ENCODE peak calls at places on chromosome 18, in five cellular contexts. C is heart left ventricle, P is coronary artery, Q is AG04450, I is A549. F is an unnamed sample.

GRCh38 chr18:40692871-40693270 is 1262.2 kb upstream of the PIK3C3 start:
- DNase-seq in C (no peak), P (no peak), Q (no peak), I (no peak), F (no peak)

GRCh38 chr18:33924576-33924975 is 300.1 kb downstream of the NOL4 start:
- DNase-seq in C (no peak), P (no peak), Q (no peak), I (no peak), F (no peak)

GRCh38 chr18:57827646-57828045 is 24.5 kb upstream of the ATP8B1 start:
- DNase-seq in C (no peak), P (no peak), Q (no peak), I (no peak), F (no peak)

GRCh38 chr18:58452392-58453166 is 176.3 kb downstream of the ALPK2 start:
- DNase-seq in C (no peak), P (no peak), Q (no peak), I (no peak), F (no peak)

GRCh38 chr18:3383381-3383915 is 66.5 kb upstream of the TGIF1 start:
- DNase-seq in C (no peak), P (no peak), Q (no peak), I (peak; percentile 80), F (no peak)

GRCh38 chr18:10856146-10856545 is 293.2 kb downstream of the PIEZO2 start:
- DNase-seq in C (no peak), P (no peak), Q (no peak), I (no peak), F (peak; percentile 84)

GRCh38 chr18:12038661-12039417 is 54.8 kb upstream of the ANKRD62 start:
- DNase-seq in C (peak; percentile 89), P (peak; percentile 89), Q (peak; percentile 41), I (peak; percentile 84), F (no peak)

GRCh38 chr18:42192251-42193248 is 237.5 kb downstream of the PIK3C3 start:
- DNase-seq in C (no peak), P (no peak), Q (no peak), I (peak; percentile 66), F (no peak)

GRCh38 chr18:21826196-21826595 is 85.6 kb downstream of the MIB1 start:
- DNase-seq in C (no peak), P (no peak), Q (peak; percentile 1), I (no peak), F (peak; percentile 31)

GRCh38 chr18:24019641-24020331 is 5.2 kb downstream of the TTC39C start:
- DNase-seq in C (no peak), P (no peak), Q (no peak), I (no peak), F (no peak)

GRCh38 chr18:10353791-10354190 is 100.6 kb upstream of the APCDD1 start:
- DNase-seq in C (no peak), P (no peak), Q (peak; percentile 55), I (no peak), F (peak; percentile 50)

GRCh38 chr18:63316612-63317555 is 2.7 kb downstream of the BCL2 start:
- DNase-seq in C (no peak), P (no peak), Q (no peak), I (no peak), F (no peak)

GRCh38 chr18:13279181-13280065 is 60.9 kb downstream of the LDLRAD4 start:
- DNase-seq in C (no peak), P (no peak), Q (no peak), I (no peak), F (no peak)

GRCh38 chr18:50797147-50797546 is 22.7 kb downstream of the MRO start:
- DNase-seq in C (no peak), P (no peak), Q (no peak), I (no peak), F (no peak)

GRCh38 chr18:11002277-11002676 is 147.1 kb downstream of the PIEZO2 start:
- DNase-seq in C (no peak), P (no peak), Q (no peak), I (no peak), F (no peak)

GRCh38 chr18:50089702-50090101 is 105.2 kb downstream of the MYO5B start:
- DNase-seq in C (no peak), P (no peak), Q (no peak), I (no peak), F (no peak)

GRCh38 chr18:41389936-41390667 is 564.9 kb upstream of the PIK3C3 start:
- DNase-seq in C (peak; percentile 24), P (no peak), Q (no peak), I (no peak), F (no peak)

GRCh38 chr18:12336251-12336650 is 28.2 kb downstream of the TUBB6 start:
- DNase-seq in C (no peak), P (no peak), Q (no peak), I (no peak), F (no peak)

GRCh38 chr18:26086959-26087358 is 3.5 kb downstream of the SS18 start:
- DNase-seq in C (no peak), P (no peak), Q (no peak), I (no peak), F (no peak)

GRCh38 chr18:48623468-48624220 is 84.8 kb downstream of the CTIF start:
- DNase-seq in C (no peak), P (no peak), Q (peak; percentile 66), I (peak; percentile 69), F (peak; percentile 60)

GRCh38 chr18:49819768-49820662 is 6.7 kb upstream of the ACAA2 start:
- DNase-seq in C (no peak), P (no peak), Q (no peak), I (no peak), F (no peak)

GRCh38 chr18:44896817-44897216 is 216.1 kb downstream of the SETBP1 start:
- DNase-seq in C (no peak), P (no peak), Q (no peak), I (no peak), F (no peak)
- H3K4me3 ChIP-seq in C (no peak overlapping the region), P (no peak overlapping the region), Q (no peak overlapping the region), I (no peak overlapping the region), F (no peak overlapping the region)

DNA sequence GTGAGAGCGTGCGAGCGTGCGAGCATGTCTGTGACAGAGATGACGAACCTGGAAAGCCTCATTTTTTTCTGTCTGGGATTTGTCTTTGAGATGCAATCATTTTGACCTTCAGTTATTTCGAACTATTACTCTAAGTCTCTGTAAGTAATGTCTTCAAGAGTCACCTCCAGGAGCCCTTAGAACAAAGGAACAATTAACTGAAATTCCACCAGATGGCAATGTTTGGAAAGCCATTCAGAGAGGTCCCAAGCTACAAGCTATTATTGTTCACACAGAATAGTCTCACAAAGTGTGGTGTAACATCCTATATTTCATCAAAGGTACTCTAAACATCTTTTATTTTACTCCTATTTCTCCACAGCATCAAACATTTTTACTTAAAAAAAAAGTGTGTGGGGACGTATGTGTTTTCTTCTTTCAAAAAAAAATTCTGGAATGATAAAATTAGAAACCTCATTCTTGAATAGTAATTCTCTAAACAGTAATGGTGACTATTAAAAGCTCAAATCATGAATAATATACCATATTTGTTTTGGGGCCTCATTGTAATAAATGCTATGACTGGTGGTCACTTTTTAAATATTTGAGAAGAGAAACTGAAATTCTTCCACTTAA is 35.1 kb upstream of the MAPRE2 start:
- DNase-seq in C (no peak), P (no peak), Q (peak; percentile 27), I (peak; percentile 61), F (no peak)
- TF ChIP-seq CTCF in C (peak; percentile 60), P (peak; percentile 35), Q (peak; percentile 71), I (peak; percentile 66), F (peak; percentile 59)

GRCh38 chr18:44682871-44683221 is 2.2 kb downstream of the SETBP1 start:
- DNase-seq in C (no peak), P (no peak), Q (no peak), I (no peak), F (no peak)
- H3K4me3 ChIP-seq in C (peak overlapping the region; percentile 79), P (peak overlapping the region; percentile 92), Q (no peak overlapping the region), I (no peak overlapping the region), F (peak overlapping the region; percentile 3)

DNA sequence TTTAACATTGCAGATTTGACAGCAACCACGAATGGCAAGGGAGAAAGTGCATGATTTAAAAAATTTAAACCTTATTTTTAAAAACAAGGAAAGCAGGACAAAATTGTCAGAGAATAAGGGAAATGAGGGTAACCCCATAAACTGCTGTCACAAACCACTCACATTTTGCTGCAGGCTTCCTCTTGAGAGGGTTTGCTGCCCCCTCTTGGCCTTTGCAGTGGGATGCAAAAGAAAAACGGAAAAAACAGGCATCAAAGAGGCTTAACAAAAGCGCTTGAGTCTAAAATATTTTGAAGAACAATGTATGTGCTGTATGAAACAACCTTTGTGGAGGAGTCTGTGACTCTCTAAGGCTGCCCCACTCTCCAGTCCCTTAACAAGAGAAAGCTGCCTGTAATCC is 91.6 kb downstream of the TMX3 start:
- DNase-seq in C (no peak), P (no peak), Q (peak; percentile 48), I (peak; percentile 48), F (peak; percentile 53)
- TF ChIP-seq CTCF in C (peak; percentile 49), P (peak; percentile 74), Q (peak; percentile 92), I (peak; percentile 52), F (peak; percentile 89)